ENCODE peak calls at places on chromosome 5, in six cellular contexts. F is hepatocyte, O is HCT116, T is neural progenitor cell, S is PC-3, M is GM23248. G is an unnamed sample.

GRCh38 chr5:62588668-62589067 is 10.0 kb downstream of the LRRC70 start:
- DNase-seq in T (no peak), M (no peak), O (no peak), S (no peak), F (no peak), G (no peak)

GRCh38 chr5:21199087-21199486 is 1211.1 kb upstream of the CDH18 start:
- DNase-seq in O (no peak), M (no peak), T (no peak), S (no peak), F (no peak), G (no peak)

GRCh38 chr5:153618307-153618706 is 127.8 kb downstream of the GRIA1 start:
- DNase-seq in F (no peak), S (no peak), O (no peak), T (no peak), M (no peak), G (no peak)

GRCh38 chr5:151868451-151868850 is 56.2 kb downstream of the GLRA1 start:
- DNase-seq in F (no peak), O (no peak), S (no peak), T (no peak), M (no peak), G (no peak)

GRCh38 chr5:121019734-121020133 is 555.6 kb downstream of the PRR16 start:
- DNase-seq in T (no peak), S (no peak), M (no peak), O (no peak), F (no peak), G (no peak)

GRCh38 chr5:75281716-75282465 is 45.2 kb upstream of the ANKRD31 start:
- DNase-seq in O (peak; percentile 81), S (peak; percentile 67), M (peak; percentile 26), F (no peak), T (no peak), G (no peak)

GRCh38 chr5:97495301-97495700 is 312.3 kb upstream of the RIOK2 start:
- DNase-seq in O (no peak), T (peak; percentile 19), S (no peak), M (no peak), F (no peak), G (no peak)

GRCh38 chr5:150129813-150130492 is 25.7 kb downstream of the PDGFRB start:
- DNase-seq in S (peak; percentile 88), F (peak; percentile 81), M (peak; percentile 84), O (peak; percentile 43), T (peak; percentile 80), G (peak; percentile 56)

GRCh38 chr5:164214698-164215097 is 709.3 kb downstream of the MAT2B start:
- DNase-seq in M (no peak), T (no peak), S (no peak), O (no peak), F (no peak), G (no peak)

GRCh38 chr5:52660621-52661020 is 127.1 kb upstream of the ITGA1 start:
- DNase-seq in M (no peak), F (no peak), S (no peak), T (no peak), O (no peak), G (no peak)
- H3K9me3 ChIP-seq in M (no peaks in the 10 kb centered on the region), F (no peaks in the 10 kb centered on the region), S (no peaks in the 10 kb centered on the region), T (no peaks in the 10 kb centered on the region), O (no peaks in the 10 kb centered on the region), G (no peaks in the 10 kb centered on the region)

GRCh38 chr5:84382363-84383295 is 2.1 kb downstream of the EDIL3 start:
- DNase-seq in O (no peak), T (peak; percentile 82), F (peak; percentile 71), M (peak; percentile 47), S (no peak), G (no peak)

GRCh38 chr5:84383296-84383815 is 1.3 kb downstream of the EDIL3 start:
- DNase-seq in O (no peak), F (no peak), M (peak; percentile 1), S (no peak), T (no peak), G (no peak)

GRCh38 chr5:84385705-84386104 is 1.0 kb upstream of the EDIL3 start:
- DNase-seq in F (no peak), S (no peak), O (no peak), T (no peak), M (no peak), G (peak; percentile 11)

GRCh38 chr5:84383816-84384603 is 670 bp downstream of the EDIL3 start:
- DNase-seq in O (no peak), F (peak; percentile 52), M (peak; percentile 70), S (peak; percentile 53), T (peak; percentile 84), G (no peak)

DNA sequence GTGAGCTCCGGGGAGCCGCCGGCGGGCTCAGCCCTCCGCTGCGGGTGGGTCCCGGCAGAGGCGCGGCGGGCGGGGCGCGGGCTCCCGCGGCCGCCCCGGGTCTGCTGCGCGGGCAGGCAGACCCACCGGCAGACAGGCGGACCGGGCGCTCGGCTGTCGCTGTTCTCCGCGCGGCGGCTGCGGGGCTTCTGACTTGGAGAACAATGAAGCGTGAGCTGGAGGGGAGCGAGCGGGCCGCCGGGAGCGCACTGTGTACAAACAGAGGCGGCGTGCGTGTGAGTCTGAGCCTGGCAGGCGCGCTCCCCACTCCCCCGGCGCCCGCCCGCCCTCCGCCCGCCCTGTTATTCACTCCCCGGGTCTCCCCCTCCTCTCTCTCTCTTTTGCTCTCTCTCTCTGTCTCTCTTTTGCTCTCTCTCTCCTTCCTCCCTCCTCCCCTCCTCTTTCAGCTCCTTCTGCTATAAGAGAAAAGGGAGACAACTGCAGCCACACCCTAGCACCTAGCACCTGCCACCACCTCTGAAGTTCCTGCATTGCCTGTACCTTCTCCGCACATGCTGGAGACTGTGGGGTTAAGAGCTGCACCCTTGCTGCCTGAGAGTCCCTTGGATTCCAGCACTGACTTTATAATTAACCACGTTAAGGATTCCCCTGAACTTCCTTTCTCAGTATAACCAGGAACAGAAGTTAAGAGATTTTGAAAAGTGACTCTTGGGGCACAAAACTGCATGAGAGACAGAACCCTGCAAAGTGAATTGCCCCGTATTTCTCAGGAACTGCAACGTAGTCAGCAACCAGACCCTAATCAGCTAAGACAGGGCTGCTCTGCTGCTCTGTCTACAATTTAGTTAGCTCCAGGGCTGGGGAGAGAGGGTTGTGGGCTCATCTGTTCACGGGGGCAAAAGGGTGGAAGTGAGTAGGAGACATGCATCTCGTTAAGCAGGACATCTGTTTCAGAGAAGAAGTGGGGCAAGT is at the start of gene EDIL3:
- DNase-seq in M (peak; percentile 56), O (no peak), T (peak; percentile 91), F (peak; percentile 72), S (no peak), G (peak; percentile 35)
- TF ChIP-seq EZH2 in M (no peak), O (no peak), T (no peak), F (no peak), S (no peak), G (no peak)

DNA sequence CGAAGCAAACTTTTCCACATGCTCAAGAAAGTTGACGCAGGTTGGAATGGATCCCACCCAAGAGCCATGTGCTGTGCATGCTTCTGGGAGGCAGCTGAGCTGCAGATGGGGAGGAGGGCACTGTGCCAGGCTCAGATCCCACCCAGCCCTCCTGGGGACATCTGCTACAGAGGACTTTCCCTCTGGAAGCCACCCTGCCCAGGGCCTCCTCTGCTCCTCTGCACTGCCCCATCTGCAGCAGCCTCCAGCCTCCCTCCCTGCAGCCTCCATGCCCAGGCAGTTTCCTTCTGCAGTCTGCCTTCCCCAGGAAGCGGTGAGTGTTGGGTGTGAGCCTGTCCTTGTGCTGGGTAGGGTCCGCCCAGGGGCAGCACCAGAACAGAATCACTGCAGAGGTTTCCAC is 75.2 kb downstream of the COL23A1 start:
- DNase-seq in S (no peak), F (no peak), T (no peak), O (no peak), M (no peak), G (no peak)
- TF ChIP-seq EZH2phosphoT487 in S (no peak), F (no peak), T (no peak), O (no peak), M (no peak), G (no peak)

GRCh38 chr5:9045946-9046345 is 499.9 kb downstream of the SEMA5A start:
- DNase-seq in M (no peak), O (no peak), F (no peak), T (no peak), S (no peak), G (no peak)
- H3K9me3 ChIP-seq in M (no peaks in the 10 kb centered on the region), O (peaks cover 33% of the 10 kb centered on the region), F (no peaks in the 10 kb centered on the region), T (no peaks in the 10 kb centered on the region), S (no peaks in the 10 kb centered on the region), G (no peaks in the 10 kb centered on the region)

GRCh38 chr5:3121813-3122212 is 370.3 kb upstream of the IRX2 start:
- DNase-seq in M (no peak), O (no peak), S (no peak), F (no peak), T (peak; percentile 71), G (no peak)
- TF ChIP-seq EZH2 in M (no peak), O (no peak), S (no peak), F (no peak), T (no peak), G (no peak)

G was measured in MM.1S.